ENCODE peak calls at places on chromosomes 13 and 19, in six cellular contexts. I is NB4, Z is left ventricle myocardium inferior, O is ascending aorta, X is suprapubic skin, W is DND-41. D is an unnamed sample.

GRCh38 chr19:45976180-45976579 is 2.5 kb upstream of the NOVA2 start:
- DNase-seq in I (no peak), Z (no peak), O (no peak), X (no peak), W (no peak), D (no peak)

GRCh38 chr19:344625-345319 is at the start of gene MIER2:
- DNase-seq in I (peak; percentile 71), Z (peak; percentile 87), O (peak; percentile 91), X (peak; percentile 87), W (peak; percentile 92), D (peak; percentile 69)

GRCh38 chr19:57719901-57720519 is 7.4 kb downstream of the ZNF671 start:
- DNase-seq in I (no peak), Z (no peak), O (no peak), X (no peak), W (no peak), D (no peak)

GRCh38 chr19:40585677-40586422 is 9.2 kb downstream of the SHKBP1 start:
- DNase-seq in I (peak; percentile 76), Z (no peak), O (no peak), X (no peak), W (no peak), D (peak; percentile 60)

GRCh38 chr19:7789447-7789846 is 26.4 kb downstream of the CLEC4M start:
- DNase-seq in I (no peak), Z (no peak), O (no peak), X (no peak), W (no peak), D (no peak)

GRCh38 chr13:64855506-64855905 is 2374.6 kb downstream of the PCDH9 start:
- DNase-seq in I (peak; percentile 1), Z (no peak), O (no peak), X (no peak), W (no peak), D (peak; percentile 50)

GRCh38 chr13:23140492-23140891 is 40.3 kb upstream of the SGCG start:
- DNase-seq in I (no peak), Z (no peak), O (no peak), X (no peak), W (no peak), D (no peak)

GRCh38 chr13:50365683-50366391 is 350.6 kb downstream of the KCNRG start:
- DNase-seq in I (peak; percentile 57), Z (no peak), O (no peak), X (no peak), W (no peak), D (no peak)

GRCh38 chr19:16224266-16225045 is 26.7 kb downstream of the AP1M1 start:
- DNase-seq in I (no peak), Z (no peak), O (no peak), X (no peak), W (no peak), D (no peak)

GRCh38 chr19:43470288-43470687 is 4.9 kb upstream of the LYPD3 start:
- DNase-seq in I (no peak), Z (no peak), O (no peak), X (no peak), W (no peak), D (peak; percentile 23)

GRCh38 chr19:3293560-3293959 is 69.1 kb downstream of the CELF5 start:
- DNase-seq in I (no peak), Z (no peak), O (no peak), X (no peak), W (no peak), D (no peak)

GRCh38 chr13:41558781-41559560 is 101.6 kb downstream of the RGCC start:
- DNase-seq in I (no peak), Z (no peak), O (no peak), X (no peak), W (no peak), D (no peak)

GRCh38 chr13:111291908-111292307 is 28.5 kb upstream of the TEX29 start:
- DNase-seq in I (no peak), Z (no peak), O (no peak), X (no peak), W (no peak), D (no peak)

GRCh38 chr13:65959305-65959704 is 1270.8 kb downstream of the PCDH9 start:
- DNase-seq in I (no peak), Z (no peak), O (no peak), X (no peak), W (no peak), D (no peak)

GRCh38 chr13:110517505-110518149 is 43.9 kb downstream of the RAB20 start:
- DNase-seq in I (no peak), Z (no peak), O (no peak), X (no peak), W (no peak), D (no peak)

GRCh38 chr13:47114030-47114429 is 217.2 kb upstream of the HTR2A start:
- DNase-seq in I (no peak), Z (no peak), O (no peak), X (no peak), W (no peak), D (peak; percentile 72)

GRCh38 chr19:55176116-55176515 is 4.0 kb downstream of the SYT5 start:
- DNase-seq in I (no peak), Z (no peak), O (no peak), X (no peak), W (peak; percentile 17), D (no peak)

GRCh38 chr19:15390814-15391213 is 11.2 kb upstream of the AKAP8 start:
- DNase-seq in I (no peak), Z (no peak), O (no peak), X (no peak), W (no peak), D (no peak)

GRCh38 chr19:54141356-54141755 is 3.8 kb downstream of the CNOT3 start:
- DNase-seq in I (no peak), Z (no peak), O (no peak), X (no peak), W (no peak), D (no peak)

GRCh38 chr13:33639640-33640080 is 178.3 kb upstream of the RFC3 start:
- DNase-seq in I (no peak), Z (no peak), O (no peak), X (no peak), W (no peak), D (no peak)

GRCh38 chr19:1768248-1768647 is 14.9 kb downstream of the ONECUT3 start:
- DNase-seq in I (peak; percentile 49), Z (no peak), O (no peak), X (no peak), W (no peak), D (no peak)

GRCh38 chr19:3986260-3987041 is 1.2 kb upstream of the EEF2 start:
- DNase-seq in I (peak; percentile 82), Z (no peak), O (no peak), X (no peak), W (peak; percentile 72), D (peak; percentile 77)

GRCh38 chr13:107964356-107964755 is 251.0 kb downstream of the LIG4 start:
- DNase-seq in I (no peak), Z (no peak), O (no peak), X (no peak), W (no peak), D (no peak)

GRCh38 chr13:106143930-106144709 is 391.3 kb downstream of the EFNB2 start:
- DNase-seq in I (peak; percentile 4), Z (no peak), O (no peak), X (no peak), W (no peak), D (peak; percentile 40)

GRCh38 chr13:24270639-24271131 is 38.7 kb upstream of the C1QTNF9 start:
- DNase-seq in I (peak; percentile 68), Z (peak; percentile 65), O (peak; percentile 87), X (no peak), W (peak; percentile 57), D (peak; percentile 61)

DNA sequence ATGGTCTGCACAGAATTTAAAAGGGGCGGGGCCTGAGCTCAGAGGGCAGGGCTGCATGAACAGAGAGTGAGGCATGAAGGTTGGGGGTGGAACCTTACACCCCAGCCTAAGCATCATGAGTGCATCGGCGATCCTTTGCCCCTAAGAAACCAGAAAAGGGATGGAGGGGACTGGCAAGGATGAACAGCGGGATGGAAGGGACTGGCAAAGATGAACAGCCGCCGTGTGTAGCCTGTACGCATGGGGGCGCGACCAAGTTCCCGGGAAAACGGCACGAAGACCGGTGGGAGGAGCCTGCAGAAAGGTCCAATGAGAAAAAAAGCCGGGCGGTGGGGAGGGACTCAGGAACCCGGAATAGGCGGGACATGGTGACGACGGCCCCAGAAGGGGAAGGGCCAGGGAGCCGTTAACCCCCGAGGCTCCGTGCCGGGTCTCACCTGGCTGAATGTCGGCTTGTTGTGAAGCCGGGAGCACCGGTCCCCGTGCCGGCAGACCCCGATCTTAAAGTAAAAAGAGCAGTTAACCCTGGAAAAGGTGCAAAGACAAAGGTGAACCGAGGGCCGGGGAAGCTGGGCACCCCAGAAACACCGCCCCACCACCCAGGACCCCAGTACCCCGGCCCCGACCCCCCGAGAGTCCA is 410 bp downstream of the U2AF1L4 start:
- DNase-seq in I (peak; percentile 91), Z (peak; percentile 95), O (peak; percentile 98), X (peak; percentile 98), W (peak; percentile 96), D (peak; percentile 97)
- H3K4me3 ChIP-seq in I (peak overlapping the region; percentile 66), Z (peak overlapping the region; percentile 87), O (peak overlapping the region; percentile 74), X (peak overlapping the region; percentile 86), W (peak overlapping the region; percentile 64), D (peak overlapping the region; percentile 97)

DNA sequence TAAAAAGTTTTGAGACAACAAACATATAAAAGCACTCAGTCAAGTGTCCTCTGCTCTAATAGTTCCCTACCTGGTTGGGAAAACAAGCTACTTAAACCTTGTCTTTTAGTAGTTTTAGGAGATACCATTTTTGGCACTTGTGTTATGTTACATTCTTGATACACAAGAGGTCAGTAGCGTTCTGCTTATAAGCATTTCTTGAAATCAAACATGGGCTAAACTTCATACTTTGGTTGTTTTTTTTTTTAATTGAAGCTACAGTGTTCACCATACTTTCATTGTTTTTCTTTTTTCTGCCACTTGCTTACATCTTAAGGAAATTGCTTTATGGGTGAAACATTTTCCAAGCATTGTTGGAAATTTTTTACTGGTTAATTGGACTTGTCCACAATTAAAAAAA is 12.9 kb downstream of the NHLRC3 start:
- DNase-seq in I (peak; percentile 58), Z (no peak), O (no peak), X (no peak), W (no peak), D (peak; percentile 59)
- TF ChIP-seq CTCF in I (no peak), Z (peak; percentile 70), O (no peak), X (no peak), W (peak; percentile 59), D (peak; percentile 39)

GRCh38 chr13:37981932-37982331 is 112.4 kb upstream of the TRPC4 start:
- DNase-seq in I (no peak), Z (no peak), O (no peak), X (no peak), W (no peak), D (no peak)
- H3K4me3 ChIP-seq in I (no peak overlapping the region), Z (no peak overlapping the region), O (no peak overlapping the region), X (no peak overlapping the region), W (no peak overlapping the region), D (no peak overlapping the region)

DNA sequence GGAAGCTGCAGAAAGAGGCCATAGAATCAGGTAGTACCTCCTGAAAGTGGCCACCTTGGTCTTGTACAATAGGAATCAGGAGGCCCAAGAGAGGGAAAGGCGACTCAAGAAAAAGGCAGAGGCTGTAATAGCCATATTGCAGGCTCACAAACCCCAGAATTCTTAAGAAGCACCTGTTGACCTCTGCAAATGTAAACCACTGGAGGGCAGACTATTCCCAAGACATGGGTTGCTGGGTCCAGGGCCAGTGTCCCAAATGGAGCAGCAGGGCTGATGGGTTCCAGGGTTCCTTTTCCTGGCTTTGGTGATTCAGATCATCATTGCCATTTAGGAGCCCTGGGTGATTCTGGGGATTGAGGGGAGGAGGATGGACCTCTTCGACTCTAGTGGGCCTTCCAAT is 167.6 kb downstream of the B3GLCT start:
- DNase-seq in I (no peak), Z (no peak), O (no peak), X (no peak), W (no peak), D (no peak)
- TF ChIP-seq CTCF in I (no peak), Z (no peak), O (no peak), X (no peak), W (no peak), D (no peak)

D was measured in astrocyte of the spinal cord.